ENCODE peak calls at places on chromosomes 3 and 15, in seven cellular contexts. O, F, M, W, J, U and I are unnamed samples.

GRCh38 chr3:143167956-143168355 is 48.4 kb downstream of the CHST2 start:
- DNase-seq in J (no peak), O (no peak), F (no peak), M (no peak), U (no peak), W (no peak), I (no peak)

GRCh38 chr3:169203631-169204550 is 459.6 kb downstream of the MECOM start:
- DNase-seq in W (no peak), F (no peak), O (no peak), J (no peak), M (no peak), U (no peak), I (no peak)

GRCh38 chr15:41967506-41968206 is 4.7 kb downstream of the EHD4 start:
- DNase-seq in O (no peak), W (no peak), J (peak; percentile 27), F (no peak), U (no peak), M (no peak), I (peak; percentile 59)

GRCh38 chr3:67384790-67385397 is 269.5 kb downstream of the SUCLG2 start:
- DNase-seq in F (peak; percentile 6), W (peak; percentile 12), J (peak; percentile 29), M (no peak), O (peak; percentile 24), U (no peak), I (peak; percentile 40)

GRCh38 chr3:50971487-50971924 is 296.8 kb downstream of the DOCK3 start:
- DNase-seq in U (peak; percentile 27), M (no peak), W (peak; percentile 40), J (peak; percentile 51), F (no peak), O (peak; percentile 73), I (peak; percentile 33)

GRCh38 chr15:67818464-67818863 is 6.8 kb upstream of the SKOR1 start:
- DNase-seq in J (no peak), O (no peak), W (no peak), U (no peak), M (no peak), F (no peak), I (no peak)

GRCh38 chr15:65655026-65655425 is 33.3 kb downstream of the SLC24A1 start:
- DNase-seq in J (no peak), F (no peak), U (no peak), O (no peak), W (no peak), M (peak; percentile 14), I (no peak)

GRCh38 chr3:50642382-50642781 is 25.4 kb downstream of the MAPKAPK3 start:
- DNase-seq in O (no peak), M (no peak), U (no peak), W (no peak), J (no peak), F (no peak), I (no peak)

GRCh38 chr3:126915015-126915414 is 67.9 kb upstream of the PLXNA1 start:
- DNase-seq in J (no peak), U (no peak), M (no peak), O (no peak), F (no peak), W (no peak), I (no peak)

GRCh38 chr15:72229947-72230196 is 1.1 kb downstream of the PKM start:
- DNase-seq in U (no peak), W (no peak), J (no peak), O (no peak), M (no peak), F (no peak), I (no peak)

GRCh38 chr15:77386626-77387025 is 33.3 kb downstream of the PEAK1 start:
- DNase-seq in F (no peak), O (no peak), U (no peak), M (no peak), J (no peak), W (no peak), I (no peak)

GRCh38 chr3:184428561-184429175 is 48.8 kb downstream of the CHRD start:
- DNase-seq in U (no peak), W (no peak), O (no peak), J (no peak), F (no peak), M (no peak), I (no peak)

GRCh38 chr15:71761649-71762048 is 48.7 kb upstream of the NR2E3 start:
- DNase-seq in W (no peak), F (no peak), M (no peak), J (peak; percentile 44), U (no peak), O (no peak), I (peak; percentile 23)

GRCh38 chr3:63842127-63842526 is 21.5 kb downstream of the THOC7 start:
- DNase-seq in O (no peak), F (no peak), W (no peak), J (no peak), M (no peak), U (no peak), I (no peak)

GRCh38 chr3:53486961-53487654 is 7.3 kb upstream of the CACNA1D start:
- DNase-seq in O (no peak), F (no peak), J (no peak), M (no peak), U (no peak), W (no peak), I (no peak)

GRCh38 chr3:57001356-57001755 is 59.1 kb upstream of the SPATA12 start:
- DNase-seq in U (no peak), J (no peak), O (no peak), F (no peak), M (no peak), W (no peak), I (no peak)

GRCh38 chr15:89665449-89666146 is 10.3 kb upstream of the KIF7 start:
- DNase-seq in M (no peak), J (peak; percentile 57), F (no peak), O (no peak), W (no peak), U (no peak), I (peak; percentile 47)

GRCh38 chr3:41975421-41976103 is 13.7 kb upstream of the ULK4 start:
- DNase-seq in U (no peak), O (no peak), J (no peak), F (no peak), W (no peak), M (no peak), I (no peak)

GRCh38 chr3:49132437-49133225 is at the start of gene LAMB2:
- DNase-seq in M (peak; percentile 30), W (no peak), J (peak; percentile 77), F (no peak), U (no peak), O (no peak), I (peak; percentile 78)

GRCh38 chr15:64572856-64573255 is 112.5 kb downstream of the ZNF609 start:
- DNase-seq in U (no peak), M (no peak), W (no peak), O (no peak), F (no peak), J (no peak), I (no peak)